ENCODE peak calls at places on chromosomes 16 and 17, in ten cellular contexts. Q, G, F, Y, E, S, M, L, D and A are unnamed samples. For H3K4me1, the result is how much of the 10 kb centered on the place peaks cover.

GRCh38 chr17:76354747-76355310 is 1.1 kb upstream of the PRPSAP1 start:
- DNase-seq in M (no peak), L (no peak), S (peak), Y (peak), F (peak), G (no peak), D (no peak), Q (no peak), E (no peak), A (peak)

GRCh38 chr16:66007717-66008116 is 358.8 kb upstream of the CDH5 start:
- DNase-seq in G (no peak), L (no peak), Y (peak), M (no peak), E (no peak), Q (no peak), S (no peak), F (peak), D (no peak), A (no peak)

GRCh38 chr17:76266244-76266938 is 1.2 kb downstream of the UBALD2 start:
- DNase-seq in S (no peak), D (no peak), G (no peak), Y (no peak), E (no peak), Q (no peak), M (peak), F (no peak), L (no peak), A (no peak)

GRCh38 chr16:27070776-27071175 is 4.0 kb downstream of the C16orf82 start:
- DNase-seq in M (no peak), S (no peak), F (no peak), D (no peak), E (peak), Y (no peak), G (no peak), L (no peak), Q (no peak), A (no peak)

GRCh38 chr16:78987676-78988075 is 612.9 kb downstream of the MAF start:
- DNase-seq in Y (no peak), M (no peak), Q (no peak), E (no peak), L (no peak), F (no peak), D (no peak), S (no peak), G (no peak), A (no peak)

GRCh38 chr17:74924250-74924948 is at the start of gene OTOP2:
- DNase-seq in Y (peak), F (no peak), S (no peak), L (peak), Q (peak), G (no peak), D (no peak), M (no peak), E (no peak), A (peak)

GRCh38 chr16:82954224-82954929 is 327.6 kb downstream of the CDH13 start:
- DNase-seq in F (no peak), E (no peak), Y (no peak), G (no peak), D (no peak), S (no peak), L (no peak), Q (no peak), M (no peak), A (no peak)

GRCh38 chr17:67216544-67217320 is 28.3 kb downstream of the HELZ start:
- DNase-seq in Y (no peak), D (no peak), Q (no peak), L (no peak), F (no peak), E (no peak), S (no peak), G (no peak), M (no peak), A (no peak)

GRCh38 chr17:12686486-12686885 is 20.8 kb downstream of the MYOCD start:
- DNase-seq in S (no peak), D (no peak), Y (no peak), Q (no peak), L (no peak), G (no peak), M (no peak), E (no peak), F (no peak), A (no peak)

GRCh38 chr17:78609198-78609597 is 32.0 kb upstream of the DNAH17 start:
- DNase-seq in Y (no peak), E (no peak), Q (no peak), G (no peak), L (no peak), D (no peak), S (no peak), M (no peak), F (no peak), A (no peak)

GRCh38 chr16:68506331-68507053 is 32.6 kb upstream of the ZFP90 start:
- DNase-seq in F (no peak), S (no peak), L (no peak), D (no peak), E (no peak), Q (no peak), M (no peak), Y (no peak), G (no peak), A (peak)

GRCh38 chr17:69046130-69046807 is 14.5 kb downstream of the ABCA9 start:
- DNase-seq in D (no peak), F (no peak), Y (no peak), L (no peak), Q (no peak), G (no peak), E (no peak), S (no peak), M (no peak), A (no peak)

GRCh38 chr17:82215972-82216300 is 3.3 kb upstream of the CCDC57 start:
- DNase-seq in D (no peak), S (no peak), F (no peak), G (no peak), M (no peak), Q (no peak), E (no peak), L (no peak), Y (no peak), A (no peak)
- H3K4me1 ChIP-seq in D (under half), S (under half), F (under half), G (under half), M (under half), Q (half or more), E (under half), L (under half), Y (under half), A (under half)

GRCh38 chr16:87948119-87948545 is 3.1 kb upstream of the BANP start:
- DNase-seq in Q (no peak), G (no peak), F (no peak), S (no peak), L (no peak), Y (no peak), M (no peak), D (no peak), E (no peak), A (no peak)
- H3K4me3 ChIP-seq in Q (no peak), G (no peak), F (no peak), S (no peak), L (no peak), Y (no peak), M (no peak), D (no peak), E (no peak), A (no peak)

DNA sequence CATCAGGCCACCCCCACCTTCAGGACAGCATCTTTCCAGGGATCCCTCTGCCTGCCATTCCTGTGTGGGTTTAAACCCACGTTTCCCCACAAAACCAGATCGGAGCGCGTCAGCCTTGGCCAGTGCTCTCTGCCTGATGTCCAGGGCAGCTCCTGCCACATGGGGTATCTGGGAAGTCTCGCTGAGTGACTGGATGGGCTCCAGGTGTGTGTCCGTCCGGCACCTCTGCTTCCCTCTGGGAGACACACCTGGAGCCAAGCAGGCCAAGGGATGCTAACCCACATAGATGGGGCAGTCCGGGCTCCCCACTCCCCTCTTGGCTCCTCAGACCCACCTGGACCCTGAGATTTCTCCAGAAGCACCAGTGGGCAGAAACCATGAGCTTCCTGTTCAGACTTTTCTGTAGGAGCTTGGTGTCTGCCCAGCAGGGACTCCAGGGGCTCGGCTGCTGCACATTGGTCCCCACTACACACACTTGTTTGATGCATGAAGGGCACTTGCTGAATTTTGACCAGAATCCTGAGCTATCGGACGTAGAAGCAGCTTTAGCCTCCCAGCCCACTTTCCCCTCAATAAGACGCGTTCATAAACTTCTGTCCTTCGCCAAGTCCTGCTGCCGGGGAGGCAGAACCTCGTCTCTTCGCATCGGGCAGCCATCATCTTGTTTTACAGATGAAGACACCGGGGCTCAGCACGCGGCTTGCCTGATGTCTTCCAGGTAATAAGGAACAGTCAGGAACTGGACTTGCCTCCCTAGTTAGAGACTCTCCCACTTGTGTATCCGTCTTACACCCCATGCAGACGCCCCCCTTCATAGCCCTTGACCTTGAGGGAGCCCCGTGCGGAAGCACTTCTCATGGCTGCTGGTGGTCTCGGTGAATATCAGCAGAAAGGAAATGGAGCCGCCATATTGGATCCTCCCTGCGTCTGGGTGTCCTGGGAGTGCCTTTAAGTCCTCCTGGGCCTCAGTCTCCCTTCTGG is 91.6 kb upstream of the ZNF469 start:
- DNase-seq in Q (peak), M (no peak), D (no peak), E (no peak), F (no peak), Y (no peak), G (no peak), L (no peak), S (no peak), A (no peak)
- TF ChIP-seq CTCF in Q (no peak), M (no peak), D (no peak), E (no peak), F (no peak), Y (no peak), G (no peak), L (no peak), S (no peak), A (no peak)

GRCh38 chr16:10261077-10261476 is 78.8 kb upstream of the GRIN2A start:
- DNase-seq in M (no peak), D (no peak), Y (no peak), Q (no peak), S (no peak), L (no peak), F (no peak), G (no peak), E (no peak), A (no peak)

GRCh38 chr16:10252155-10252554 is 69.9 kb upstream of the GRIN2A start:
- DNase-seq in S (no peak), M (no peak), G (no peak), Q (no peak), D (no peak), L (no peak), Y (no peak), E (no peak), F (no peak), A (no peak)

GRCh38 chr16:10253344-10253855 is 71.2 kb upstream of the GRIN2A start:
- DNase-seq in G (no peak), F (no peak), S (no peak), M (no peak), L (no peak), Q (no peak), E (no peak), Y (no peak), D (no peak), A (no peak)

GRCh38 chr16:10255728-10256127 is 73.5 kb upstream of the GRIN2A start:
- DNase-seq in E (no peak), F (no peak), D (no peak), Q (no peak), Y (no peak), L (no peak), G (no peak), S (no peak), M (no peak), A (no peak)

GRCh38 chr16:10256855-10257641 is 74.8 kb upstream of the GRIN2A start:
- DNase-seq in F (peak), Y (no peak), S (peak), M (peak), E (no peak), G (no peak), L (peak), D (no peak), Q (no peak), A (no peak)
- H3K4me1 ChIP-seq in F (under half), Y (under half), S (under half), M (under half), E (under half), G (under half), L (under half), D (under half), Q (under half), A (under half)

GRCh38 chr16:49837673-49838360 is 18.1 kb downstream of the ZNF423 start:
- DNase-seq in F (no peak), Q (no peak), G (no peak), M (no peak), S (peak), D (no peak), Y (no peak), L (no peak), E (no peak), A (no peak)

GRCh38 chr16:49836668-49837067 is 19.2 kb downstream of the ZNF423 start:
- DNase-seq in M (no peak), L (no peak), D (no peak), Q (no peak), Y (no peak), S (no peak), E (no peak), G (no peak), F (no peak), A (no peak)

GRCh38 chr16:49838639-49839461 is 17.1 kb downstream of the ZNF423 start:
- DNase-seq in L (no peak), M (no peak), G (no peak), Y (no peak), S (no peak), F (no peak), E (no peak), Q (no peak), D (no peak), A (no peak)

GRCh38 chr16:49838361-49838638 is 17.6 kb downstream of the ZNF423 start:
- DNase-seq in L (no peak), G (no peak), F (no peak), E (no peak), Y (no peak), Q (no peak), M (no peak), S (no peak), D (no peak), A (no peak)

DNA sequence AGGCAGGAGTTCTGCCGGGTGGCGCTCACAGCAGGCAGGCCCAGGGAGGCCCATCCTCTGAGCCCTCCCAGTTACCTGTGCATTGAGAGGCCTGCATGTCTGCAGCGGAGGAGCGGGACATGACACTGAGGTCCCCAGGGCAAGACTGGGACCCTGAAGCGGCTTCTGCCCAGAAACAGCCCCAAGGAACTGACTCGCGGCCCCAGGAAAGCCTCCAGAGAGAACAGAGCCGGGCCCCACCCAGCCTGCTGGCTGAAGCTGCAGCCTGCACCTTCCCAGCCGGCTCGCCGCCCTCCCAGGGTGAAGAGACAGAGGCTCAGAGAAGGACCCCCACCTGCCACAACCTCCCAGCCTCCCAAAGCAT is 16.5 kb downstream of the ZNF423 start:
- DNase-seq in S (no peak), M (no peak), L (no peak), G (no peak), Y (no peak), F (no peak), D (no peak), Q (no peak), E (no peak), A (no peak)
- H3K4me3 ChIP-seq in S (no peak), M (no peak), L (no peak), G (no peak), Y (no peak), F (no peak), D (no peak), Q (peak), E (no peak), A (no peak)

GRCh38 chr17:58192612-58193011 is at the start of gene EPX:
- DNase-seq in F (no peak), S (no peak), G (no peak), M (no peak), Y (no peak), Q (no peak), E (no peak), D (peak), L (no peak), A (no peak)

GRCh38 chr17:58196610-58197009 is 4.1 kb downstream of the EPX start:
- DNase-seq in Y (no peak), S (no peak), E (no peak), D (no peak), L (no peak), Q (no peak), M (no peak), F (no peak), G (no peak), A (no peak)

GRCh38 chr17:58191259-58191896 is 1.1 kb upstream of the EPX start:
- DNase-seq in S (no peak), Q (no peak), E (peak), F (no peak), L (no peak), G (no peak), D (peak), M (no peak), Y (no peak), A (no peak)

GRCh38 chr17:58195518-58196123 is 3.1 kb downstream of the EPX start:
- DNase-seq in E (no peak), G (no peak), M (no peak), D (no peak), F (no peak), Y (no peak), Q (no peak), S (no peak), L (no peak), A (no peak)

DNA sequence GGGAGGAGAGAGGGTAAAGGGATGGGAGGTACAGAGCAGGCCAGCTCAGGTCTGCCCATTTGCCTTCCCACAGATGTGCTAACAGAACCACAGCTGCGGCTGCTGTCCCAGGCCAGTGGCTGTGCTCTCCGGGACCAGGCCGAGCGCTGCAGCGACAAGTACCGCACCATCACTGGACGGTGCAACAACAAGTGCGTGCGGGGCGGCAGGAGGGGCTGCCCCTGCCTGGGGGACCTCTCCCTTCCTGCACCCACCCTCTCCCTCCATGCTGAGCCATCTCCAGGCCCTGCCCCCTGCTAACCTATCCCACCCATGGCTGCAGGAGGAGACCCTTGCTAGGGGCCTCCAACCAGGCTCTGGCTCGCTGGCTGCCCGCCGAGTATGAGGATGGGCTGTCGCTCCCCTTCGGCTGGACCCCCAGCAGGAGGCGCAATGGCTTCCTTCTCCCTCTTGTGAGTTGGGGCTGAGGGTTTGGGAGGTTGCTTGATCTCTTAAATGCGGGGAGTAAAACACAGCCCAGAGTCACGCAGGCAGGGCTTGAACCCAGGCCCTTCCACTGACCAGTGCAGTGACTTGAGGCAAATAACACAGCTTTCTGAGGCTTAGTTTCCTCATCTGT is 1.2 kb downstream of the EPX start:
- DNase-seq in Q (no peak), L (no peak), S (no peak), G (no peak), Y (no peak), M (no peak), F (no peak), E (peak), D (no peak), A (no peak)
- TF ChIP-seq CTCF in Q (no peak), L (no peak), S (no peak), G (no peak), Y (no peak), M (no peak), F (peak), E (no peak), D (no peak), A (no peak)

GRCh38 chr17:39863244-39863917 is 731 bp downstream of the IKZF3 start:
- DNase-seq in M (no peak), D (no peak), Q (no peak), L (no peak), E (no peak), S (no peak), F (no peak), Y (no peak), G (no peak), A (no peak)
- H3K4me1 ChIP-seq in M (under half), D (under half), Q (under half), L (under half), E (under half), S (under half), F (under half), Y (under half), G (under half), A (under half)

GRCh38 chr17:55265434-55266021 is 768 bp downstream of the HLF start:
- DNase-seq in D (peak), M (no peak), Y (no peak), E (no peak), G (no peak), F (no peak), Q (no peak), S (no peak), L (no peak), A (no peak)
- H3K4me3 ChIP-seq in D (peak), M (peak), Y (peak), E (peak), G (peak), F (no peak), Q (peak), S (peak), L (peak), A (peak)